ENCODE peak calls at places on chromosome 9, in eight cellular contexts. W is Karpas-422; E is ACHN; R is epithelial cell of esophagus; F is stimulated activated effector memory CD8-positive, alpha-beta T cell treated with anti-CD3 and anti-CD28 coated beads, Interleukin-12 subunit alpha, Interleukin-12 subunit beta, amount 100 ng/mL, for 72 hours; Y is GM23248; T is NCI-H1092 treated with DMSO at 0.1 percent for 48 hours; M is GM04503. A is an unnamed sample.

GRCh38 chr9:106616026-106616425 is 246.9 kb upstream of the ZNF462 start:
- DNase-seq in E (no peak), F (no peak), M (no peak), R (no peak), T (no peak), W (no peak), Y (no peak), A (no peak)

GRCh38 chr9:126470251-126470993 is 143.3 kb upstream of the LMX1B start:
- DNase-seq in E (no peak), W (no peak), T (no peak), Y (peak), R (no peak), F (no peak), M (no peak), A (no peak)

GRCh38 chr9:14415947-14416346 is 102.0 kb upstream of the NFIB start:
- DNase-seq in Y (peak), W (no peak), T (no peak), E (no peak), R (peak), F (no peak), M (no peak), A (peak)

GRCh38 chr9:89871871-89872331 is 267.1 kb downstream of the GADD45G start:
- DNase-seq in W (no peak), E (no peak), R (no peak), M (no peak), Y (no peak), T (no peak), F (no peak), A (no peak)

GRCh38 chr9:110255064-110255416 is 1.3 kb downstream of the TXN start:
- DNase-seq in F (peak), E (peak), M (no peak), T (peak), R (no peak), Y (no peak), W (peak), A (no peak)

GRCh38 chr9:128836509-128837145 is 7.0 kb upstream of the SPOUT1 start:
- DNase-seq in Y (no peak), R (no peak), W (no peak), E (no peak), T (no peak), M (no peak), F (no peak), A (no peak)

GRCh38 chr9:76658510-76659231 is 105.6 kb upstream of the PCA3 start:
- DNase-seq in M (no peak), F (no peak), E (peak), R (peak), W (peak), T (peak), Y (peak), A (no peak)

GRCh38 chr9:121350993-121351561 is 19.0 kb downstream of the STOM start:
- DNase-seq in R (peak), W (no peak), M (peak), Y (peak), T (peak), F (no peak), E (peak), A (peak)

GRCh38 chr9:134275379-134275778 is 50.9 kb upstream of the RXRA start:
- DNase-seq in R (no peak), E (peak), W (peak), F (no peak), M (no peak), T (no peak), Y (no peak), A (no peak)

GRCh38 chr9:20304001-20304400 is 318.3 kb downstream of the MLLT3 start:
- DNase-seq in R (no peak), W (no peak), Y (no peak), T (no peak), M (no peak), E (no peak), F (no peak), A (no peak)

GRCh38 chr9:92147030-92147853 is 32.0 kb upstream of the SPTLC1 start:
- DNase-seq in R (peak), W (no peak), F (no peak), T (no peak), E (peak), M (peak), Y (peak), A (peak)

GRCh38 chr9:38372685-38373619 is 19.6 kb upstream of the ALDH1B1 start:
- DNase-seq in E (no peak), R (no peak), W (no peak), F (no peak), Y (no peak), T (no peak), M (no peak), A (no peak)

GRCh38 chr9:6184749-6185645 is 30.6 kb upstream of the IL33 start:
- DNase-seq in R (peak), M (peak), F (no peak), W (no peak), Y (peak), T (no peak), E (no peak), A (no peak)

GRCh38 chr9:86794356-86795046 is 152.8 kb downstream of the GAS1 start:
- DNase-seq in F (no peak), E (no peak), W (no peak), M (peak), R (no peak), T (peak), Y (peak), A (no peak)

GRCh38 chr9:136596630-136597031 is 50.8 kb upstream of the NOTCH1 start:
- DNase-seq in W (no peak), F (no peak), M (no peak), T (no peak), E (no peak), R (no peak), Y (no peak), A (no peak)

GRCh38 chr9:1125741-1126140 is 75.6 kb downstream of the DMRT2 start:
- DNase-seq in E (no peak), T (no peak), W (no peak), Y (peak), R (peak), M (no peak), F (no peak), A (peak)

GRCh38 chr9:130842547-130842946 is 7.5 kb downstream of the ABL1 start:
- DNase-seq in Y (no peak), E (no peak), W (no peak), M (no peak), R (no peak), T (no peak), F (no peak), A (no peak)

GRCh38 chr9:26264709-26265601 is 586.7 kb upstream of the TUSC1 start:
- DNase-seq in F (no peak), M (peak), R (peak), E (peak), W (no peak), T (no peak), Y (peak), A (no peak)

GRCh38 chr9:131743501-131743900 is 3.6 kb upstream of the RAPGEF1 start:
- DNase-seq in F (no peak), R (peak), Y (peak), E (no peak), W (no peak), M (peak), T (no peak), A (no peak)

GRCh38 chr9:6382681-6383080 is 30.3 kb upstream of the UHRF2 start:
- DNase-seq in E (no peak), T (no peak), F (no peak), R (no peak), W (no peak), Y (peak), M (peak), A (no peak)

GRCh38 chr9:70111641-70112236 is 68.1 kb downstream of the MAMDC2 start:
- DNase-seq in Y (no peak), T (no peak), W (no peak), M (no peak), R (peak), F (no peak), E (no peak), A (peak)

GRCh38 chr9:70318002-70318401 is 59.2 kb downstream of the SMC5 start:
- DNase-seq in F (no peak), Y (peak), M (no peak), W (no peak), R (no peak), T (no peak), E (peak), A (no peak)

GRCh38 chr9:89513836-89514235 is 15.9 kb upstream of the SEMA4D start:
- DNase-seq in Y (no peak), M (no peak), T (no peak), F (no peak), R (no peak), E (no peak), W (no peak), A (no peak)

GRCh38 chr9:89494199-89494598 is 3.7 kb downstream of the SEMA4D start:
- DNase-seq in W (no peak), E (no peak), F (no peak), M (no peak), T (no peak), Y (no peak), R (no peak), A (no peak)

GRCh38 chr9:28031521-28032177 is 458.4 kb upstream of the C9orf72 start:
- DNase-seq in E (no peak), M (no peak), R (no peak), T (peak), W (no peak), Y (no peak), F (no peak), A (no peak)

GRCh38 chr9:112378441-112379176 is 1.3 kb upstream of the HSDL2 start:
- DNase-seq in W (no peak), E (peak), T (peak), R (peak), M (no peak), Y (peak), F (peak), A (peak)

GRCh38 chr9:87546704-87547103 is 49.0 kb downstream of the DAPK1 start:
- DNase-seq in R (peak), W (no peak), Y (peak), E (no peak), T (no peak), F (no peak), M (no peak), A (no peak)

GRCh38 chr9:120411862-120412424 is 168.0 kb downstream of the CDK5RAP2 start:
- DNase-seq in E (no peak), M (no peak), W (no peak), Y (no peak), F (no peak), T (no peak), R (no peak), A (no peak)

GRCh38 chr9:114366334-114367128 is 21.3 kb downstream of the AKNA start:
- DNase-seq in E (peak), R (peak), F (no peak), Y (peak), M (peak), W (peak), T (no peak), A (no peak)

GRCh38 chr9:1429328-1429727 is 379.2 kb downstream of the DMRT2 start:
- DNase-seq in T (no peak), E (no peak), R (peak), W (peak), F (no peak), M (no peak), Y (peak), A (peak)

GRCh38 chr9:35733109-35733541 is 659 bp downstream of the CREB3 start:
- DNase-seq in R (peak), M (no peak), Y (peak), W (peak), F (peak), T (peak), E (peak), A (peak)

GRCh38 chr9:71331603-71332002 is 210.2 kb upstream of the TRPM3 start:
- DNase-seq in Y (no peak), R (no peak), W (no peak), E (no peak), F (no peak), T (no peak), M (no peak), A (no peak)

GRCh38 chr9:134947265-134947955 is 29.7 kb upstream of the FCN1 start:
- DNase-seq in M (no peak), T (no peak), F (no peak), Y (no peak), W (no peak), R (no peak), E (no peak), A (no peak)

GRCh38 chr9:130893250-130894101 is 3.1 kb downstream of the QRFP start:
- DNase-seq in Y (no peak), F (no peak), R (peak), E (no peak), W (no peak), M (no peak), T (no peak), A (no peak)

GRCh38 chr9:94082956-94083355 is 1.3 kb upstream of the PTPDC1 start:
- DNase-seq in W (no peak), R (no peak), T (no peak), F (no peak), M (no peak), Y (no peak), E (no peak), A (no peak)

GRCh38 chr9:137516144-137516917 is 33.9 kb downstream of the PNPLA7 start:
- DNase-seq in W (no peak), M (no peak), T (no peak), R (no peak), E (no peak), Y (no peak), F (no peak), A (no peak)

GRCh38 chr9:105751761-105752160 is 57.4 kb downstream of the TMEM38B start:
- DNase-seq in E (no peak), R (no peak), T (no peak), W (no peak), Y (no peak), M (no peak), F (no peak), A (no peak)

GRCh38 chr9:77597057-77597456 is 51.1 kb downstream of the GNA14 start:
- DNase-seq in T (no peak), Y (no peak), M (no peak), W (no peak), R (no peak), E (no peak), F (no peak), A (no peak)